ENCODE peak calls at places on chromosomes 2 and 18, in five cellular contexts. O is K562; Y is ovary; L is CD8-positive, alpha-beta T cell; D is esophagus squamous epithelium. M is an unnamed sample.

GRCh38 chr2:237474511-237474911 is 12.5 kb upstream of the MLPH start:
- DNase-seq in O (no peak), Y (peak), L (no peak), D (no peak), M (peak)

GRCh38 chr2:42227491-42227890 is 58.3 kb downstream of the EML4 start:
- DNase-seq in O (no peak), Y (no peak), L (no peak), D (no peak), M (no peak)

GRCh38 chr2:120701096-120701860 is 34.4 kb upstream of the GLI2 start:
- DNase-seq in O (no peak), Y (no peak), L (no peak), D (no peak), M (no peak)

GRCh38 chr2:71154798-71155197 is 24.4 kb downstream of the MPHOSPH10 start:
- DNase-seq in O (peak), Y (no peak), L (no peak), D (no peak), M (peak)

GRCh38 chr2:217858519-217859466 is 144.0 kb downstream of the TNS1 start:
- DNase-seq in O (no peak), Y (peak), L (no peak), D (no peak), M (peak)

GRCh38 chr2:18345848-18346247 is 214.6 kb downstream of the RDH14 start:
- DNase-seq in O (no peak), Y (no peak), L (no peak), D (no peak), M (peak)

GRCh38 chr2:228367356-228367755 is 185.9 kb upstream of the SPHKAP start:
- DNase-seq in O (no peak), Y (no peak), L (no peak), D (no peak), M (no peak)

GRCh38 chr2:79824086-79824786 is 311.4 kb downstream of the CTNNA2 start:
- DNase-seq in O (no peak), Y (no peak), L (no peak), D (no peak), M (no peak)

GRCh38 chr2:88170472-88170892 is 336 bp downstream of the THNSL2 start:
- DNase-seq in O (no peak), Y (no peak), L (no peak), D (no peak), M (peak)

GRCh38 chr2:201500534-201500933 is 49.0 kb downstream of the STRADB start:
- DNase-seq in O (no peak), Y (no peak), L (no peak), D (no peak), M (peak)

GRCh38 chr2:171712051-171712450 is 24.8 kb downstream of the DYNC1I2 start:
- DNase-seq in O (no peak), Y (no peak), L (no peak), D (no peak), M (peak)

GRCh38 chr2:89833780-89834117 is 1142.3 kb downstream of the RPIA start:
- DNase-seq in O (no peak), Y (no peak), L (no peak), D (no peak), M (no peak)

GRCh38 chr18:33194793-33195192 is 245.7 kb downstream of the CCDC178 start:
- DNase-seq in O (no peak), Y (no peak), L (no peak), D (no peak), M (no peak)

GRCh38 chr18:45993441-45993840 is 26.3 kb upstream of the EPG5 start:
- DNase-seq in O (no peak), Y (no peak), L (no peak), D (no peak), M (peak)

GRCh38 chr18:11849279-11849678 is 1.9 kb upstream of the CHMP1B start:
- DNase-seq in O (no peak), Y (no peak), L (no peak), D (no peak), M (peak)

GRCh38 chr2:12192762-12193161 is 446.3 kb downstream of the LPIN1 start:
- DNase-seq in O (no peak), Y (no peak), L (no peak), D (no peak), M (no peak)

GRCh38 chr2:40115894-40116293 is 336.0 kb downstream of the SLC8A1 start:
- DNase-seq in O (no peak), Y (no peak), L (no peak), D (no peak), M (no peak)

GRCh38 chr2:114011709-114012108 is 121.8 kb downstream of the ACTR3 start:
- DNase-seq in O (no peak), Y (no peak), L (no peak), D (no peak), M (no peak)

GRCh38 chr2:74876081-74876886 is 42.4 kb downstream of the HK2 start:
- DNase-seq in O (peak), Y (peak), L (peak), D (no peak), M (peak)

GRCh38 chr2:132581917-132582316 is 88.1 kb downstream of the LYPD1 start:
- DNase-seq in O (no peak), Y (no peak), L (no peak), D (no peak), M (no peak)

GRCh38 chr2:96260404-96261260 is 5.2 kb downstream of the TMEM127 start:
- DNase-seq in O (peak), Y (peak), L (no peak), D (no peak), M (peak)
- H3K4me3 ChIP-seq in O (no peak), Y (no peak), L (no peak), D (peak), M (peak)

GRCh38 chr18:48841381-48842258 is 109.1 kb downstream of the SMAD7 start:
- DNase-seq in O (peak), Y (no peak), L (no peak), D (no peak), M (peak)
- H3K4me3 ChIP-seq in O (no peak), Y (no peak), L (peak), D (no peak), M (no peak)

DNA sequence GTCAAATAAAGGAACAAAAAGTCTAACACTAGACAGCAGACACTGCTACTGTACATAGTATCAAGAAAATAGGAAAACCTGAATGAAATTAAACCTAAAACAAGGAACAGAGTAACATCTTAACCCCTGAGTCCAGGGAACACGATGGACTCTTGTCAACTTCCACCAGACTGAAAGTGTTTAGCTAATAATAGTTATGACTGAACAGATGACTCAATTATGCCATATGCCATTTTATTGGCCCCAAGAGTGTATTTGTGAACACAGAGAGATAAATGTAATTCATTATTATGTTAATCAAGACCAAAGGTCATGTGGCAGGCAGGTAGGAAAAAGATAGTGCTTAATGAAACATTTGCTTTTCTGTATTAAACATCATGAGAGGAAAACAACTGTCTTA is 58.0 kb downstream of the NYAP2 start:
- DNase-seq in O (no peak), Y (no peak), L (no peak), D (no peak), M (no peak)
- H3K4me3 ChIP-seq in O (no peak), Y (no peak), L (no peak), D (no peak), M (no peak)

GRCh38 chr18:8354304-8354703 is 254.9 kb upstream of the RAB12 start:
- DNase-seq in O (no peak), Y (no peak), L (no peak), D (no peak), M (no peak)
- H3K4me3 ChIP-seq in O (no peak), Y (no peak), L (no peak), D (no peak), M (no peak)

GRCh38 chr2:227117027-227117426 is 47.0 kb downstream of the COL4A4 start:
- DNase-seq in O (no peak), Y (no peak), L (no peak), D (no peak), M (no peak)
- H3K4me3 ChIP-seq in O (no peak), Y (no peak), L (no peak), D (no peak), M (no peak)

GRCh38 chr2:177147834-177148233 is 64.8 kb upstream of the HNRNPA3 start:
- DNase-seq in O (no peak), Y (no peak), L (no peak), D (no peak), M (no peak)
- H3K4me3 ChIP-seq in O (no peak), Y (no peak), L (peak), D (no peak), M (no peak)

GRCh38 chr18:57428221-57429150 is 6.7 kb upstream of the ONECUT2 start:
- DNase-seq in O (no peak), Y (no peak), L (no peak), D (no peak), M (peak)
- H3K4me3 ChIP-seq in O (no peak), Y (no peak), L (no peak), D (peak), M (no peak)

GRCh38 chr2:231683907-231684306 is 24.4 kb upstream of the PTMA start:
- DNase-seq in O (no peak), Y (no peak), L (no peak), D (no peak), M (no peak)

GRCh38 chr2:231680992-231681852 is 27.1 kb upstream of the PTMA start:
- DNase-seq in O (peak), Y (peak), L (no peak), D (no peak), M (peak)

GRCh38 chr2:231683292-231683898 is 24.9 kb upstream of the PTMA start:
- DNase-seq in O (no peak), Y (no peak), L (no peak), D (no peak), M (no peak)

GRCh38 chr2:231684314-231685223 is 23.8 kb upstream of the PTMA start:
- DNase-seq in O (no peak), Y (no peak), L (no peak), D (no peak), M (no peak)

GRCh38 chr2:231682546-231683291 is 25.6 kb upstream of the PTMA start:
- DNase-seq in O (no peak), Y (no peak), L (no peak), D (no peak), M (no peak)
- H3K4me3 ChIP-seq in O (no peak), Y (no peak), L (no peak), D (no peak), M (no peak)

GRCh38 chr18:48942554-48943261 is 8.1 kb downstream of the SMAD7 start:
- DNase-seq in O (no peak), Y (no peak), L (no peak), D (no peak), M (peak)
- H3K4me3 ChIP-seq in O (no peak), Y (no peak), L (no peak), D (no peak), M (peak)

DNA sequence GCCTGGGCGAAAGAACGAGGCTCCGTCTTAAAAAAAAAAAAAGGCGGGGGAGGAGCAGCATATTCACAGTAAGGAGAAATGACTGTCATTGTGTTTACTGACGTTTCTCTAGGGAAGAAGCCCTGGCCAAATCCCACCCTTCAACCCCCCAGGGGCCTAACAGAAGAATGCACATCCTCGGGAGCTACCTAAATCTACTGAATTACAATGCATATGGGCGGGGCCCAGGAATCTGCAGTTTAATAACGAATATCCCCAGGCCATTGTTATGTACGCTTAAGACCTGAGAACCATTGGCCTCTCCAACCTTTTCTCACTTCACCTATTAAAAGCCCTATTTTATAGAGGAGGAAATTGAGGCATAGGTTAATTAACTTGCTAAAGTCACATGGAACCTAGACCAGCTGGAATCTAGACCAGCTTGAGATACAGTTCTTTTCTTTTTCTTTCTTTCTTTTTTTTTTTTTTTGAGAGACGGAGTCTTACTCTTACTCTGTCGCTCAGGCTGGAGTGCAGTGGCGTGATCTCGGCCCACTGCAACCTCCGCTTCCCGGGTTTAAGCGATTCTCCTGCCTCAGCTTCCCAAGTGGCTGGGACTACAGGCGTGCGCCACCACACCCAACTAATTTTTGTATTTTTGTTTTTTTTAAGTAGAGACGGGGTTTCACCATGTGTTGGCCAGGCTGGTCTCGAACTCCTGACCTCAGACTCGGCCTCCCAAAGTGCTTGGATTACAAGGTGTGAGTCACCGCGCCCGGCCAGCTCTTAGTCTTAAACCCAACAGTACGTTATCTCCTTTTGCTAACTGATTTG is 708 bp upstream of the RIF1 start:
- DNase-seq in O (no peak), Y (no peak), L (no peak), D (no peak), M (no peak)
- H3K4me3 ChIP-seq in O (peak), Y (peak), L (peak), D (peak), M (peak)